ENCODE peak calls at places on chromosomes 12 and 14, in nine cellular contexts. M, D, E, T, F, W, R, N and V are unnamed samples.

GRCh38 chr12:94706250-94706661 is 55.9 kb upstream of the TMCC3 start:
- DNase-seq in R (no peak), E (no peak), M (no peak), T (no peak), F (peak), N (no peak), D (no peak), W (no peak), V (no peak)

GRCh38 chr14:73236752-73237218 is 521 bp upstream of the PAPLN start:
- DNase-seq in F (no peak), D (no peak), R (no peak), M (no peak), E (no peak), W (no peak), N (no peak), T (peak), V (no peak)

GRCh38 chr14:97602438-97603117 is 805.4 kb downstream of the VRK1 start:
- DNase-seq in T (no peak), M (no peak), E (no peak), D (no peak), N (no peak), W (no peak), F (no peak), R (no peak), V (peak)

GRCh38 chr12:122080149-122081107 is 1.9 kb downstream of the MLXIP start:
- DNase-seq in D (peak), N (peak), M (no peak), W (peak), E (peak), F (peak), R (peak), T (peak), V (peak)

GRCh38 chr12:99282670-99283069 is 364.9 kb upstream of the GARIN6 start:
- DNase-seq in F (no peak), W (no peak), M (peak), R (no peak), D (no peak), N (no peak), T (no peak), E (no peak), V (no peak)

GRCh38 chr14:53147208-53147607 is 5.9 kb downstream of the DDHD1 start:
- DNase-seq in D (no peak), M (no peak), E (no peak), N (no peak), F (no peak), R (no peak), T (no peak), W (no peak), V (no peak)

GRCh38 chr12:50517456-50518048 is 12.8 kb downstream of the DIP2B start:
- DNase-seq in R (no peak), N (no peak), T (no peak), M (peak), D (no peak), E (no peak), F (peak), W (no peak), V (no peak)

GRCh38 chr12:77932216-77932615 is 101.5 kb downstream of the NAV3 start:
- DNase-seq in T (peak), E (no peak), R (no peak), D (no peak), N (no peak), M (peak), F (no peak), W (no peak), V (no peak)

GRCh38 chr12:94686834-94687628 is 36.7 kb upstream of the TMCC3 start:
- DNase-seq in T (no peak), N (no peak), D (no peak), W (no peak), F (no peak), R (no peak), E (no peak), M (no peak), V (no peak)

GRCh38 chr12:34597548-34598351 is 575.5 kb downstream of the ALG10 start:
- DNase-seq in M (no peak), D (no peak), F (no peak), N (no peak), T (no peak), W (no peak), E (peak), R (no peak), V (no peak)

GRCh38 chr14:105436891-105437722 is 17.5 kb downstream of the MTA1 start:
- DNase-seq in R (no peak), E (no peak), T (no peak), M (peak), D (no peak), F (no peak), N (no peak), W (no peak), V (peak)

GRCh38 chr12:121328620-121329019 is 23.6 kb downstream of the ANAPC5 start:
- DNase-seq in M (no peak), N (no peak), D (no peak), F (no peak), T (no peak), E (no peak), W (no peak), R (no peak), V (no peak)

GRCh38 chr12:52524898-52525591 is 4.9 kb upstream of the KRT5 start:
- DNase-seq in D (peak), W (no peak), R (no peak), F (no peak), E (no peak), N (no peak), M (no peak), T (no peak), V (no peak)

DNA sequence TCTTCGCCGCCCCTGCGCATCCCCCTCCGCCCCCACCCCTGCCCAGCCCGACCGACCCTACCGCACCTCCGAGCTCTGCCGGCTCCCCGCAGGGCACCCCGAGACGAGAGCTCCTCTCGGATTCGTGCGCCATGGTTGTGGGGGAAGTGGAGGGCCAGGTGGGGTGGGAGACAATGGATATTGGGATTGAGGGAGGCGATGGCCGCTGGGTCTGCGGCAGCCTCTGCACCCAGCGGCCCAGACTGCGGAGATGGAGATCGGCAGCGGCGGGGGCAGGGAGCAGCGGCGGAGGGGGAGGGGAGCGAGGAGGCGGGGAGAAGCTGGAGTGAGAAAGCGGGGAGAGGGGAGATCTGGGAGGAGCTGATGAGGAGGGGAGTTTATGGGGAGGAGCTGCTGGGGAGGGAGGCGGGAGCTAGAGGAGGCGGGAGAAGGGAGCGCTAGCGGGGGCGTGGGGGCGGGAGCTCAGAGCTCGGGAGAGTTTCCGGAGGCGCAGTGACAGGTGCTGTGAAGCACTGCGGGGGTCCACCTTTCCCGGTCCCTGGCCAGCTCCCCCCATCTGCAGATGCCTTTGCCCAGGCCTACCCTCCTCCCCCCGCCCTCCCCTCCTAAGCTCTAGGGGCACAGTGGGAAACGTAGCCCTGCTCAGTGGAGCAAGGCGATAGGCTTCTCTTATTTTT is at the start of gene SALL2:
- DNase-seq in M (peak), N (peak), E (peak), T (peak), W (peak), R (peak), F (peak), D (no peak), V (peak)
- H3K27ac ChIP-seq in M (peak), N (no peak), E (peak), T (peak), W (peak), R (peak), F (peak), D (no peak), V (peak)

GRCh38 chr12:130195776-130196175 is 33.5 kb downstream of the FZD10 start:
- DNase-seq in F (no peak), N (no peak), R (no peak), T (no peak), E (peak), M (no peak), D (no peak), W (no peak), V (no peak)
- H3K4me3 ChIP-seq in F (no peak), N (no peak), R (no peak), T (no peak), E (no peak), M (no peak), D (no peak), W (no peak), V (no peak)

DNA sequence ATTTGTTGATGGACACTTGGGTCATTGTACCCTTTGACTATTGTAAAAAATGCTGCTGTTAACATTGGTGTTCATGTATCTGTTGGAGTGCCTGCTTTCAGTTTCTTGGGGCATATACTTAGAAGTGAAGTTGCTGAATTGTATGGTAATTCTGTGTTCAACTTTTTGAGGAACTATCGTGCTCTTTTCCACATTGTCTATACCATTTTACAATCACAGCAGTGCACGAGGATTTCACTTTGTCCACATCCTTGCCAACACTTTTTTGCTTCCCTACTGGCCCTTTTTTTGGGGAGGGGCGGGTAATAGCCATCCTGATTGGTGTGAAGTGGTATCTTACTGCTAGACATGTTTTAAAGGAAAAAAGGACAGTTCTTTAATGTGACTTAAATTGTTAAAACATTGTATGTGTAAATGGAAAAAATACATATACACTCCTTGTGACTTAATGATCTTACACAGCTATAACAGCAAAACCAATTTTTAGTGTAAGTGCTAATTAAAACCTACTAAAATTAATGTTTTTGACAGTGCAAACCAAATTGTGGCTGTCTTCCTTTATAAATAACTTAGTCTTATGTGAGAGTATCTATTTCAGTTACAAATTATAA is 52.7 kb downstream of the WNK1 start:
- DNase-seq in R (no peak), M (no peak), F (no peak), N (no peak), T (no peak), D (no peak), E (no peak), W (no peak), V (no peak)
- H3K27ac ChIP-seq in R (no peak), M (no peak), F (no peak), N (no peak), T (no peak), D (no peak), E (no peak), W (no peak), V (no peak)

DNA sequence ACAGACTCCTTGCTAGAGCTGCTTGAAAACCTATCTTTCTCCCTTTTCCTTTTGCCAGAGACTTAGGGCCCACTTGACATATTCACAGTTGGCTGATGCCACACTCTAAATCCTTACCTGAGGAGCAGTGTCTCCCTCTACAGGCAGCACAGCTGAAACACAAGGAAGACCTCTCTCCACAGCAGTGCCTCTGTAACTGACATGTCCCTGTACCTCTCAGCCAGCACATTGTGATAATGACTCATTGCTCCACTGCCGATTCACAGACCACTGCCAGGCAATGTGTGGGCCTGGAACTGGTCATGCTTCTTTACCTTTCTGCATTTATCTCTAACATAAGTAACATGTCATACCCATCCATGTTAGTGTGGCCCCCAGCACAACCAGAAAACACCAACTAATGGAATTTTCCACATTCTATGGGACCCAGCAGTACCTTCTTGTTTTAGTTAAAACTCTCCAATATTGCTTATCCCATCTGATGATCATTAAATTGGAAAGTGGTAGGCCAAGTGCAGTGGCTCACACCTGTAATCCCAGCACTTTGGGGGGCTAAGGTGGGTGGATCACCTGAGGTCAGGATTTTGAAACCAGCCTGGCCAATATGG is 56.5 kb downstream of the GTF2A1 start:
- DNase-seq in W (peak), D (peak), F (peak), R (peak), T (peak), E (peak), M (peak), N (peak), V (peak)
- H3K4me3 ChIP-seq in W (no peak), D (no peak), F (no peak), R (no peak), T (no peak), E (no peak), M (no peak), N (no peak), V (no peak)

GRCh38 chr12:118299791-118300460 is 72.8 kb downstream of the TAOK3 start:
- DNase-seq in E (no peak), W (no peak), N (no peak), T (no peak), R (no peak), F (no peak), M (peak), D (no peak), V (no peak)
- H3K27ac ChIP-seq in E (no peak), W (no peak), N (no peak), T (no peak), R (no peak), F (no peak), M (no peak), D (no peak), V (no peak)

DNA sequence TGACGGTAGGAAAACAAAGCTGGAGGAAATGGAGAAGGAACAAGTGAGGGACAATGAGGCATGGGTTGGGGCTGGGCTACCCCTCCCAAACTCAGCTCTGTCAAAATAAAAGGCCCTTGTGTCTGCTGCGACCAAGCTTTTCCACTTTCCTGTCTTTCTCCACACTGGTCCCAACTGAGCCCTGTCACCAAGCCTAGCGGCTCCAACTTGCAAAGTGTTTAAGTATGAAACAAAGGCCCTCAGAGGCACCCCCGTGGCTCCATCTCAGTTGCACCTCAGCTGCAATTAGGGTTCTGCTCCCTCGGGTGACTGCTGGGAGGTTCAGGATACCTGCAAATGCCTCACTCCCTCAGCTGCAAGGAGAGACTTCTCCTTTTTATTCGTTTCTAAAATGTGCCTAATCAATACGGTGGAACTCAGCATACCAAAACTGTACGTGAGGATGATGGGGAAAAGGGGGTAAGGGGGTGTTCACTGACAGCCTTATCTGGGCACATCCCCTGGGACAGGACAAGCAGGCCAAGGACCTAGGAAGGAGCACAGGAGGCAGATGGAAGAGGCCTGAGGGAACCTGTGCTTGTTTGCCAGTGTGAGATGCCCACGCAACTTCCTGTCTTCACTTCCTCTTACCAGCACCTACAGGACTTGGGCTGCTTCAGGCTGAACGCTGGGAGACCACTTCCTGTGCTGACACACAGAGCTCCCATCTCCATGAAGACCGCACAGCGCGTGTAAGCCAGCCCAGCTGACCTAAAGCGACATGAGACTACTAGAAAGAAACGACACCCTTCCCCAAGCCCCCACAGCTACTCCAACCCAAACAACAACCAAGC is 8.9 kb downstream of the VAMP1 start:
- DNase-seq in F (no peak), T (no peak), W (peak), E (peak), D (no peak), M (peak), N (no peak), R (no peak), V (no peak)
- H3K4me3 ChIP-seq in F (no peak), T (no peak), W (no peak), E (no peak), D (no peak), M (peak), N (no peak), R (no peak), V (no peak)

GRCh38 chr12:6216581-6216980 is 16.4 kb downstream of the CD9 start:
- DNase-seq in R (no peak), E (no peak), F (no peak), N (no peak), D (no peak), M (no peak), W (no peak), T (no peak), V (no peak)
- H3K27ac ChIP-seq in R (no peak), E (peak), F (peak), N (peak), D (peak), M (no peak), W (peak), T (peak), V (peak)